ENCODE peak calls at places on chromosomes 1 and 21, in nine cellular contexts. One of them, this sample, is unnamed.

GRCh38 chr1:93937997-93938396 is 28.8 kb upstream of the GCLM start:
- DNase-seq in progenitor cell of endocrine pancreas: no peak
- DNase-seq in RWPE1: no peak
- DNase-seq in brain microvascular endothelial cell: no peak
- DNase-seq in MM.1S: no peak
- DNase-seq in Peyer's patch: no peak
- DNase-seq in stomach: no peak
- DNase-seq in choroid plexus epithelial cell: no peak
- DNase-seq in thoracic aorta: no peak
- DNase-seq in this sample: no peak

GRCh38 chr1:65235867-65236805 is 73.2 kb upstream of the DNAJC6 start:
- DNase-seq in progenitor cell of endocrine pancreas: no peak
- DNase-seq in RWPE1: no peak
- DNase-seq in brain microvascular endothelial cell: no peak
- DNase-seq in MM.1S: peak
- DNase-seq in Peyer's patch: no peak
- DNase-seq in stomach: no peak
- DNase-seq in choroid plexus epithelial cell: peak
- DNase-seq in thoracic aorta: no peak
- DNase-seq in this sample: no peak

GRCh38 chr1:161198206-161198876 is 513 bp downstream of the ADAMTS4 start:
- DNase-seq in progenitor cell of endocrine pancreas: peak
- DNase-seq in RWPE1: peak
- DNase-seq in brain microvascular endothelial cell: no peak
- DNase-seq in MM.1S: no peak
- DNase-seq in Peyer's patch: no peak
- DNase-seq in stomach: no peak
- DNase-seq in choroid plexus epithelial cell: peak
- DNase-seq in thoracic aorta: no peak
- DNase-seq in this sample: no peak

GRCh38 chr1:9629445-9630201 is 21.9 kb upstream of the PIK3CD start:
- DNase-seq in progenitor cell of endocrine pancreas: no peak
- DNase-seq in RWPE1: no peak
- DNase-seq in brain microvascular endothelial cell: no peak
- DNase-seq in MM.1S: no peak
- DNase-seq in Peyer's patch: peak
- DNase-seq in stomach: peak
- DNase-seq in choroid plexus epithelial cell: peak
- DNase-seq in thoracic aorta: no peak
- DNase-seq in this sample: no peak

GRCh38 chr1:30548294-30548693 is 175.1 kb downstream of the MATN1 start:
- DNase-seq in progenitor cell of endocrine pancreas: no peak
- DNase-seq in RWPE1: no peak
- DNase-seq in brain microvascular endothelial cell: no peak
- DNase-seq in MM.1S: no peak
- DNase-seq in Peyer's patch: no peak
- DNase-seq in stomach: no peak
- DNase-seq in choroid plexus epithelial cell: no peak
- DNase-seq in thoracic aorta: no peak
- DNase-seq in this sample: no peak

GRCh38 chr21:39802226-39802625 is 57.2 kb downstream of the IGSF5 start:
- DNase-seq in progenitor cell of endocrine pancreas: no peak
- DNase-seq in RWPE1: no peak
- DNase-seq in brain microvascular endothelial cell: no peak
- DNase-seq in MM.1S: no peak
- DNase-seq in Peyer's patch: no peak
- DNase-seq in stomach: no peak
- DNase-seq in choroid plexus epithelial cell: no peak
- DNase-seq in thoracic aorta: no peak
- DNase-seq in this sample: no peak

GRCh38 chr1:64172458-64172983 is 30.9 kb upstream of the UBE2U start:
- DNase-seq in progenitor cell of endocrine pancreas: no peak
- DNase-seq in RWPE1: no peak
- DNase-seq in brain microvascular endothelial cell: no peak
- DNase-seq in MM.1S: peak
- DNase-seq in Peyer's patch: no peak
- DNase-seq in stomach: no peak
- DNase-seq in choroid plexus epithelial cell: no peak
- DNase-seq in thoracic aorta: no peak
- DNase-seq in this sample: no peak

GRCh38 chr1:224205438-224205840 is 22.4 kb downstream of the DEGS1 start:
- DNase-seq in progenitor cell of endocrine pancreas: no peak
- DNase-seq in RWPE1: peak
- DNase-seq in brain microvascular endothelial cell: peak
- DNase-seq in MM.1S: no peak
- DNase-seq in Peyer's patch: peak
- DNase-seq in stomach: no peak
- DNase-seq in choroid plexus epithelial cell: peak
- DNase-seq in thoracic aorta: no peak
- DNase-seq in this sample: no peak

GRCh38 chr1:64199154-64199553 is 4.3 kb upstream of the UBE2U start:
- DNase-seq in progenitor cell of endocrine pancreas: no peak
- DNase-seq in RWPE1: no peak
- DNase-seq in brain microvascular endothelial cell: peak
- DNase-seq in MM.1S: no peak
- DNase-seq in Peyer's patch: no peak
- DNase-seq in stomach: no peak
- DNase-seq in choroid plexus epithelial cell: peak
- DNase-seq in thoracic aorta: no peak
- DNase-seq in this sample: no peak

GRCh38 chr1:1361982-1362423 is 3.6 kb upstream of the MXRA8 start:
- DNase-seq in progenitor cell of endocrine pancreas: peak
- DNase-seq in RWPE1: no peak
- DNase-seq in brain microvascular endothelial cell: peak
- DNase-seq in MM.1S: no peak
- DNase-seq in Peyer's patch: no peak
- DNase-seq in stomach: no peak
- DNase-seq in choroid plexus epithelial cell: peak
- DNase-seq in thoracic aorta: no peak
- DNase-seq in this sample: peak

GRCh38 chr1:225651872-225652725 is 824 bp downstream of the ENAH start:
- DNase-seq in progenitor cell of endocrine pancreas: peak
- DNase-seq in RWPE1: peak
- DNase-seq in brain microvascular endothelial cell: no peak
- DNase-seq in MM.1S: peak
- DNase-seq in Peyer's patch: no peak
- DNase-seq in stomach: no peak
- DNase-seq in choroid plexus epithelial cell: peak
- DNase-seq in thoracic aorta: no peak
- DNase-seq in this sample: no peak

GRCh38 chr21:15367061-15367626 is 302.3 kb upstream of the NRIP1 start:
- DNase-seq in progenitor cell of endocrine pancreas: no peak
- DNase-seq in RWPE1: no peak
- DNase-seq in brain microvascular endothelial cell: no peak
- DNase-seq in MM.1S: no peak
- DNase-seq in Peyer's patch: no peak
- DNase-seq in stomach: no peak
- DNase-seq in choroid plexus epithelial cell: no peak
- DNase-seq in thoracic aorta: no peak
- DNase-seq in this sample: no peak

GRCh38 chr1:116556289-116557006 is 14.4 kb downstream of the CD58 start:
- DNase-seq in progenitor cell of endocrine pancreas: no peak
- DNase-seq in RWPE1: peak
- DNase-seq in brain microvascular endothelial cell: peak
- DNase-seq in MM.1S: peak
- DNase-seq in Peyer's patch: peak
- DNase-seq in stomach: peak
- DNase-seq in choroid plexus epithelial cell: peak
- DNase-seq in thoracic aorta: peak
- DNase-seq in this sample: no peak

GRCh38 chr1:27071049-27071416 is 58.4 kb upstream of the TENT5B start:
- DNase-seq in progenitor cell of endocrine pancreas: no peak
- DNase-seq in RWPE1: peak
- DNase-seq in brain microvascular endothelial cell: peak
- DNase-seq in MM.1S: no peak
- DNase-seq in Peyer's patch: no peak
- DNase-seq in stomach: no peak
- DNase-seq in choroid plexus epithelial cell: peak
- DNase-seq in thoracic aorta: no peak
- DNase-seq in this sample: no peak

DNA sequence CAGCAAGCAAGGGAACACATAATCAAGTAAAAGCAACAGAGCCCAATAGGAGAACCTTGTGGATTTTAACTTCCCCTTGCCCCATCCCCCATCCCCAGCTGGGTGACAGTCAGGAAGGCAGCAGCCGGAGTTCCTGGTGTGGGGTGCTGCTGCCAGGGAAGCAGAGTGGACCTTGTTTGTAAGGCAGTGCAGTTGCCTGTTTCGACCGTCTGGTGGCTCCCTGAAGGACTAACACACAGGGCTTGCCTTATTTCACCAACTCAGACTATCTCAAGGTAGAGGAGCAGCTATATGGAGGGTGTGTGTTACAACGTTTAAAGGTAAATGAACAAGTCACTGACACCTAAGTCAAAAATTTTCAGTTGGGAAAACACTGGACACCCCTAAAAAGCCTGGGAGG is 6.6 kb downstream of the KRTAP10-8 start:
- DNase-seq in progenitor cell of endocrine pancreas: no peak
- DNase-seq in RWPE1: no peak
- DNase-seq in brain microvascular endothelial cell: peak
- DNase-seq in MM.1S: no peak
- DNase-seq in Peyer's patch: peak
- DNase-seq in stomach: no peak
- DNase-seq in choroid plexus epithelial cell: peak
- DNase-seq in thoracic aorta: no peak
- DNase-seq in this sample: no peak
- TF ChIP-seq CTCF in progenitor cell of endocrine pancreas: peak
- TF ChIP-seq CTCF in RWPE1: no peak
- TF ChIP-seq CTCF in brain microvascular endothelial cell: peak
- TF ChIP-seq CTCF in MM.1S: peak
- TF ChIP-seq CTCF in Peyer's patch: no peak
- TF ChIP-seq CTCF in stomach: peak
- TF ChIP-seq CTCF in choroid plexus epithelial cell: peak
- TF ChIP-seq CTCF in thoracic aorta: no peak
- TF ChIP-seq CTCF in this sample: peak

DNA sequence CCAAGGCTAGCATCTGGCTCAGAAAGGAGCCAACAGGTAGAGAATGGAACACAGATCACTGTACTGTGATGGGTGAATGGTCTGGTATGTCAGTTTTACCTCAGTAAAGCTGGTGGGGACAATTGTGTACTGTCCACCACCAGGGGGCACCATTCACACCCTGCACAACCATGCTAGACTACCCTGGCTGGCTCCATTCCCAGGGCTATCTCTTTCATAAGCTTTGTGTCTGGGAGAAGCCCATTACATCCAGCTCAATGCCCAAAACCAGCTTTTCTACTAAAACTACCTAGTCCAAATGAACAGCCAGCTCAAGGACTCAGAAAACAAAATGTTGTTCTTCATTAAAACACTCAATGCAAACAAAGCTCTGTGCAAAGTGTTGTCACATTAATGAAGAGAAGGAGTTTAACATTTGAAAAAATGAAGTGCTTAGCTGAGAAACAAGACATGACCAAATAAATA is 62.0 kb upstream of the RASAL2 start:
- DNase-seq in progenitor cell of endocrine pancreas: peak
- DNase-seq in RWPE1: peak
- DNase-seq in brain microvascular endothelial cell: peak
- DNase-seq in MM.1S: peak
- DNase-seq in Peyer's patch: peak
- DNase-seq in stomach: peak
- DNase-seq in choroid plexus epithelial cell: peak
- DNase-seq in thoracic aorta: peak
- DNase-seq in this sample: peak
- TF ChIP-seq CTCF in progenitor cell of endocrine pancreas: peak
- TF ChIP-seq CTCF in RWPE1: peak
- TF ChIP-seq CTCF in brain microvascular endothelial cell: peak
- TF ChIP-seq CTCF in MM.1S: peak
- TF ChIP-seq CTCF in Peyer's patch: peak
- TF ChIP-seq CTCF in stomach: peak
- TF ChIP-seq CTCF in choroid plexus epithelial cell: peak
- TF ChIP-seq CTCF in thoracic aorta: peak
- TF ChIP-seq CTCF in this sample: peak

GRCh38 chr21:44761011-44761729 is 40.5 kb downstream of the UBE2G2 start:
- DNase-seq in progenitor cell of endocrine pancreas: no peak
- DNase-seq in RWPE1: no peak
- DNase-seq in brain microvascular endothelial cell: no peak
- DNase-seq in MM.1S: peak
- DNase-seq in Peyer's patch: no peak
- DNase-seq in stomach: no peak
- DNase-seq in choroid plexus epithelial cell: no peak
- DNase-seq in thoracic aorta: no peak
- DNase-seq in this sample: no peak

GRCh38 chr21:44760376-44760775 is 41.2 kb downstream of the UBE2G2 start:
- DNase-seq in progenitor cell of endocrine pancreas: no peak
- DNase-seq in RWPE1: no peak
- DNase-seq in brain microvascular endothelial cell: no peak
- DNase-seq in MM.1S: no peak
- DNase-seq in Peyer's patch: no peak
- DNase-seq in stomach: peak
- DNase-seq in choroid plexus epithelial cell: no peak
- DNase-seq in thoracic aorta: no peak
- DNase-seq in this sample: no peak

GRCh38 chr21:44762221-44763049 is 39.2 kb downstream of the UBE2G2 start:
- DNase-seq in progenitor cell of endocrine pancreas: no peak
- DNase-seq in RWPE1: no peak
- DNase-seq in brain microvascular endothelial cell: no peak
- DNase-seq in MM.1S: no peak
- DNase-seq in Peyer's patch: no peak
- DNase-seq in stomach: no peak
- DNase-seq in choroid plexus epithelial cell: no peak
- DNase-seq in thoracic aorta: no peak
- DNase-seq in this sample: no peak

GRCh38 chr21:44763050-44763378 is 38.6 kb downstream of the UBE2G2 start:
- DNase-seq in progenitor cell of endocrine pancreas: no peak
- DNase-seq in RWPE1: no peak
- DNase-seq in brain microvascular endothelial cell: no peak
- DNase-seq in MM.1S: no peak
- DNase-seq in Peyer's patch: no peak
- DNase-seq in stomach: no peak
- DNase-seq in choroid plexus epithelial cell: no peak
- DNase-seq in thoracic aorta: no peak
- DNase-seq in this sample: no peak

DNA sequence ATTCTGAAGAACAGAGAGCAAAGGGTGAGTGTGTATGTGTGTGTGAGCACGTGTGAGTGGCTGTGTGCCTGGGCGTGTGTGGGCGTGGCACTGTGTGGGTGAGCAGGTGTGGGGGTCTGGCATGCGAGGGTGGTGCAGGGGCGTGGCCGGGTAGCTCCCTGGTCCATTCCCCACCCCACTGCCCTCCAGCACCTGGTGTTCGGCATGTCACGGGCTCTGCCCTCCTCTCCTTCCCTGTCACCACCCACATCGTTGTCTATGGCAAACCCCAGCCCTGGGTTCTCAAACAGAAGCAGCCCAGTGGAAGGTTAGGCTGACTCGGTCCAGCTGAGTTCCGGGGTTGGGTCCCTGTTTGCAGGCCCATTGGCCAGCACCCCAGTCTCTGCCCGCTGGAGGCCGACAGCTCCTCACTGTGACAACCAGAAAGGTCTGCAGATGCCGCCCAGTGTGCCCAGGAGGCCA is 39.8 kb downstream of the UBE2G2 start:
- DNase-seq in progenitor cell of endocrine pancreas: no peak
- DNase-seq in RWPE1: no peak
- DNase-seq in brain microvascular endothelial cell: no peak
- DNase-seq in MM.1S: no peak
- DNase-seq in Peyer's patch: no peak
- DNase-seq in stomach: no peak
- DNase-seq in choroid plexus epithelial cell: no peak
- DNase-seq in thoracic aorta: no peak
- DNase-seq in this sample: no peak
- TF ChIP-seq CTCF in progenitor cell of endocrine pancreas: no peak
- TF ChIP-seq CTCF in RWPE1: no peak
- TF ChIP-seq CTCF in brain microvascular endothelial cell: no peak
- TF ChIP-seq CTCF in MM.1S: no peak
- TF ChIP-seq CTCF in Peyer's patch: no peak
- TF ChIP-seq CTCF in stomach: no peak
- TF ChIP-seq CTCF in choroid plexus epithelial cell: no peak
- TF ChIP-seq CTCF in thoracic aorta: no peak
- TF ChIP-seq CTCF in this sample: no peak

GRCh38 chr1:162756523-162756922 is 34.0 kb upstream of the HSD17B7 start:
- DNase-seq in progenitor cell of endocrine pancreas: no peak
- DNase-seq in RWPE1: peak
- DNase-seq in brain microvascular endothelial cell: peak
- DNase-seq in MM.1S: no peak
- DNase-seq in Peyer's patch: no peak
- DNase-seq in stomach: no peak
- DNase-seq in choroid plexus epithelial cell: no peak
- DNase-seq in thoracic aorta: no peak
- DNase-seq in this sample: no peak
- TF ChIP-seq CTCF in progenitor cell of endocrine pancreas: no peak
- TF ChIP-seq CTCF in RWPE1: no peak
- TF ChIP-seq CTCF in brain microvascular endothelial cell: no peak
- TF ChIP-seq CTCF in MM.1S: no peak
- TF ChIP-seq CTCF in Peyer's patch: no peak
- TF ChIP-seq CTCF in stomach: no peak
- TF ChIP-seq CTCF in choroid plexus epithelial cell: no peak
- TF ChIP-seq CTCF in thoracic aorta: no peak
- TF ChIP-seq CTCF in this sample: no peak

This sample was measured in AG04450.